ENCODE peak calls at places on chromosomes 1 and 21, in six cellular contexts. H is CD8-positive, alpha-beta T cell; R is ovary; M is endodermal cell; S is fibroblast of mammary gland; K is IMR-90. Z is an unnamed sample.

GRCh38 chr1:156772728-156773497 is 5.6 kb downstream of the PRCC start:
- DNase-seq in H (no peak), R (no peak), M (no peak), S (no peak), K (no peak), Z (peak; percentile 47)

GRCh38 chr1:156571261-156571958 is 955 bp downstream of the IQGAP3 start:
- DNase-seq in H (no peak), R (no peak), M (no peak), S (peak; percentile 94), K (peak; percentile 96), Z (peak; percentile 86)

GRCh38 chr1:103560427-103560826 is 11.0 kb upstream of the AMY2B start:
- DNase-seq in H (no peak), R (no peak), M (no peak), S (no peak), K (no peak), Z (no peak)

GRCh38 chr21:44940116-44940631 is 345 bp downstream of the SLX9 start:
- DNase-seq in H (no peak), R (no peak), M (no peak), S (no peak), K (no peak), Z (no peak)

GRCh38 chr1:114390361-114390760 is 120.6 kb downstream of the TRIM33 start:
- DNase-seq in H (no peak), R (no peak), M (no peak), S (no peak), K (no peak), Z (no peak)

GRCh38 chr1:15911141-15911540 is 63.6 kb downstream of the SPEN start:
- DNase-seq in H (no peak), R (no peak), M (no peak), S (no peak), K (no peak), Z (no peak)

GRCh38 chr1:26959722-26960624 is at the start of gene KDF1:
- DNase-seq in H (peak; percentile 45), R (peak; percentile 22), M (peak; percentile 96), S (no peak), K (no peak), Z (no peak)

GRCh38 chr1:225848044-225848955 is 33.9 kb downstream of the TMEM63A start:
- DNase-seq in H (peak; percentile 40), R (peak; percentile 58), M (no peak), S (peak; percentile 30), K (peak; percentile 56), Z (no peak)

GRCh38 chr1:67838180-67838912 is 5.1 kb upstream of the GNG12 start:
- DNase-seq in H (no peak), R (no peak), M (no peak), S (peak; percentile 63), K (no peak), Z (peak; percentile 87)

GRCh38 chr1:113984710-113985109 is 5.4 kb downstream of the OLFML3 start:
- DNase-seq in H (no peak), R (no peak), M (no peak), S (no peak), K (peak; percentile 4), Z (no peak)

GRCh38 chr1:95974586-95974985 is 740.6 kb downstream of the RWDD3 start:
- DNase-seq in H (no peak), R (no peak), M (peak; percentile 58), S (peak; percentile 18), K (peak; percentile 3), Z (no peak)

GRCh38 chr1:1402081-1402900 is 3.2 kb upstream of the CCNL2 start:
- DNase-seq in H (no peak), R (no peak), M (peak; percentile 90), S (peak; percentile 90), K (peak; percentile 60), Z (peak; percentile 70)
- H3K4me3 ChIP-seq in H (no peak overlapping the region), R (no peak overlapping the region), M (no peak overlapping the region), S (no peak overlapping the region), K (no peak overlapping the region), Z (no peak overlapping the region)

GRCh38 chr1:202208458-202208857 is 14.9 kb downstream of the LGR6 start:
- DNase-seq in H (no peak), R (no peak), M (no peak), S (no peak), K (no peak), Z (no peak)

GRCh38 chr1:202210370-202210769 is 16.8 kb downstream of the LGR6 start:
- DNase-seq in H (no peak), R (no peak), M (peak; percentile 73), S (no peak), K (peak; percentile 8), Z (peak; percentile 10)

GRCh38 chr1:202205523-202206190 is 12.1 kb downstream of the LGR6 start:
- DNase-seq in H (no peak), R (no peak), M (peak; percentile 77), S (no peak), K (no peak), Z (no peak)

GRCh38 chr1:202204065-202204464 is 10.5 kb downstream of the LGR6 start:
- DNase-seq in H (no peak), R (no peak), M (no peak), S (no peak), K (no peak), Z (no peak)

DNA sequence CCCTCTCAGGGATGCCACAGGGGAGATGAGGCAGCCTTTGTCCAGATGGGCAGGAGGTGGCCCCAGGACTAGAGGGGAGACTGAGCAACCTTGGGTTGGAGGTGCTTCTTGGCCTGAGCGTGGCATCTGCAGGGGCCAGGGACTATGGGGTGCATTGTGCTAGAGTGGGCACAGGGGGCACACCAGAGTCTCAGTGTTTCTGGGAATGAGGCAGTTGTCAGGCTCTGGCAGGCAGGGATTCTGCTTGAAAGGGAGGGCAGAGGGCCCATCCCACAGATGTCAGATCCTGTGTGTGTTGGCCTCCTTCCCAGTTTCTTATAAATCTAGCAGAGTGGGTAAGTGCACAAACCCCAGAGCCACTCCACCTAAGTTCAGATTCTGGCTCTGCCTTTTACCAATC is 13.7 kb downstream of the LGR6 start:
- DNase-seq in H (no peak), R (no peak), M (peak; percentile 67), S (peak; percentile 63), K (peak; percentile 73), Z (peak; percentile 83)
- TF ChIP-seq CTCF in H (no peak), R (no peak), M (peak; percentile 45), S (no peak), K (peak; percentile 22), Z (peak; percentile 42)

GRCh38 chr1:245301921-245302320 is 147.1 kb downstream of the KIF26B start:
- DNase-seq in H (no peak), R (no peak), M (no peak), S (no peak), K (no peak), Z (no peak)

GRCh38 chr1:245301162-245301580 is 146.4 kb downstream of the KIF26B start:
- DNase-seq in H (no peak), R (peak; percentile 28), M (no peak), S (peak; percentile 29), K (peak; percentile 19), Z (peak; percentile 92)

GRCh38 chr1:245304698-245305097 is 149.9 kb downstream of the KIF26B start:
- DNase-seq in H (no peak), R (no peak), M (no peak), S (no peak), K (no peak), Z (no peak)

GRCh38 chr1:245294021-245294420 is 139.2 kb downstream of the KIF26B start:
- DNase-seq in H (no peak), R (no peak), M (no peak), S (no peak), K (no peak), Z (no peak)

DNA sequence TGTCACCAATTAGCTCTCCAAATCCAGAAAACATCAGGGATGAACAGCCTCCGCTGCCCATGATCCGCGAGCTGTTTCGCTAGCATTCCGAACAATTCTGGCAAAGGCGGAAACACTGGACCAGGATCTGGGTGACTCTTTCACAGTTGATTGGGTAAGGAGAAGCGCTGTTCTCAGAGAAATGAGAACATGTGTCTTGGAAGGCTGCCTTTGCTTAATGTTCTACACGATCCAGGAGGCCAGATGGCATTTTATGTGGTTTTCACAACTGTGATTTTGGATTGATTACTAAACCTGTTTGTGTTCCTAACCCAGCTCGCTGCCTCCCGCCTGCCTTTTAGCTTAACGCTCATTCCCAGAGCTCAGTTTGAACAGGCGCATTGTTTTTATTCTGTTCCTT is 144.0 kb downstream of the KIF26B start:
- DNase-seq in H (no peak), R (no peak), M (no peak), S (peak; percentile 88), K (no peak), Z (peak; percentile 82)
- H3K4me3 ChIP-seq in H (no peak overlapping the region), R (no peak overlapping the region), M (no peak overlapping the region), S (peak overlapping the region; percentile 7), K (no peak overlapping the region), Z (peak overlapping the region; percentile 41)

GRCh38 chr1:215767761-215768160 is 200.7 kb downstream of the KCTD3 start:
- DNase-seq in H (no peak), R (no peak), M (no peak), S (no peak), K (no peak), Z (no peak)
- TF ChIP-seq CTCF in H (no peak), R (no peak), M (no peak), S (no peak), K (no peak), Z (no peak)

GRCh38 chr1:76868154-76868882 is 1.0 kb downstream of the ST6GALNAC5 start:
- DNase-seq in H (no peak), R (peak; percentile 59), M (peak; percentile 88), S (peak; percentile 15), K (peak; percentile 29), Z (no peak)
- H3K4me3 ChIP-seq in H (peak overlapping the region; percentile 34), R (peak overlapping the region; percentile 39), M (peak overlapping the region; percentile 92), S (peak overlapping the region; percentile 43), K (peak overlapping the region; percentile 57), Z (peak overlapping the region; percentile 50)

GRCh38 chr1:205600085-205600484 is 31.7 kb downstream of the ELK4 start:
- DNase-seq in H (no peak), R (no peak), M (no peak), S (peak; percentile 76), K (peak; percentile 81), Z (peak; percentile 61)
- TF ChIP-seq CTCF in H (no peak), R (no peak), M (no peak), S (peak; percentile 39), K (peak; percentile 43), Z (peak; percentile 47)

GRCh38 chr1:77759090-77760028 is at the start of gene USP33:
- DNase-seq in H (peak; percentile 86), R (peak; percentile 93), M (peak; percentile 96), S (peak; percentile 63), K (peak; percentile 66), Z (peak; percentile 59)

GRCh38 chr1:77757066-77757584 is 2.5 kb downstream of the USP33 start:
- DNase-seq in H (no peak), R (no peak), M (no peak), S (no peak), K (no peak), Z (peak; percentile 6)

GRCh38 chr1:77762072-77762476 is 2.4 kb upstream of the USP33 start:
- DNase-seq in H (no peak), R (no peak), M (no peak), S (peak; percentile 86), K (peak; percentile 81), Z (peak; percentile 81)

GRCh38 chr1:77756052-77756754 is 3.4 kb downstream of the USP33 start:
- DNase-seq in H (no peak), R (no peak), M (peak; percentile 53), S (no peak), K (no peak), Z (no peak)

GRCh38 chr1:77757616-77758015 is 2.0 kb downstream of the USP33 start:
- DNase-seq in H (no peak), R (no peak), M (no peak), S (peak; percentile 80), K (peak; percentile 52), Z (peak; percentile 84)
- H3K4me3 ChIP-seq in H (no peak overlapping the region), R (no peak overlapping the region), M (peak overlapping the region; percentile 91), S (peak overlapping the region; percentile 92), K (no peak overlapping the region), Z (no peak overlapping the region)

Z was measured in fibroblast of the aortic adventitia.